ENCODE peak calls at places on chromosomes 7 and 10, in six cellular contexts. K, C, W, G, D and U are unnamed samples.

GRCh38 chr7:93890464-93891068 is at the start of gene TFPI2:
- DNase-seq in K (peak; percentile 82), C (no peak), W (peak; percentile 84), G (no peak), D (no peak), U (peak; percentile 87)

GRCh38 chr7:107501593-107501992 is 31.7 kb downstream of the GPR22 start:
- DNase-seq in K (no peak), C (peak; percentile 16), W (peak; percentile 55), G (no peak), D (no peak), U (no peak)

GRCh38 chr10:119211625-119212441 is 4.5 kb downstream of the GRK5 start:
- DNase-seq in K (no peak), C (no peak), W (no peak), G (peak; percentile 66), D (no peak), U (no peak)

GRCh38 chr7:30117886-30118285 is 16.9 kb upstream of the MTURN start:
- DNase-seq in K (no peak), C (no peak), W (peak; percentile 53), G (no peak), D (no peak), U (no peak)

GRCh38 chr10:99981581-99982199 is 28.1 kb downstream of the DNMBP start:
- DNase-seq in K (no peak), C (no peak), W (peak; percentile 25), G (no peak), D (no peak), U (no peak)

GRCh38 chr7:51278797-51279196 is 37.8 kb downstream of the COBL start:
- DNase-seq in K (no peak), C (no peak), W (no peak), G (no peak), D (no peak), U (no peak)

GRCh38 chr7:131194070-131194865 is 133.4 kb upstream of the MKLN1 start:
- DNase-seq in K (no peak), C (no peak), W (no peak), G (no peak), D (no peak), U (no peak)

GRCh38 chr7:132206594-132206993 is 369.7 kb downstream of the PLXNA4 start:
- DNase-seq in K (no peak), C (no peak), W (no peak), G (no peak), D (no peak), U (no peak)

GRCh38 chr7:49773939-49774458 is 561 bp downstream of the VWC2 start:
- DNase-seq in K (no peak), C (no peak), W (no peak), G (no peak), D (no peak), U (no peak)

GRCh38 chr7:64625114-64626082 is 40.5 kb upstream of the ZNF107 start:
- DNase-seq in K (no peak), C (peak; percentile 7), W (peak; percentile 10), G (peak; percentile 27), D (no peak), U (no peak)

GRCh38 chr7:148809856-148810255 is 74.2 kb downstream of the EZH2 start:
- DNase-seq in K (no peak), C (no peak), W (no peak), G (no peak), D (no peak), U (no peak)

GRCh38 chr7:148813890-148814289 is 70.2 kb downstream of the EZH2 start:
- DNase-seq in K (no peak), C (no peak), W (no peak), G (no peak), D (no peak), U (no peak)

GRCh38 chr7:148815612-148816011 is 68.5 kb downstream of the EZH2 start:
- DNase-seq in K (no peak), C (no peak), W (no peak), G (no peak), D (no peak), U (no peak)

GRCh38 chr7:148814938-148815559 is 69.0 kb downstream of the EZH2 start:
- DNase-seq in K (no peak), C (no peak), W (no peak), G (no peak), D (no peak), U (no peak)

GRCh38 chr7:148811892-148812291 is 72.2 kb downstream of the EZH2 start:
- DNase-seq in K (no peak), C (no peak), W (no peak), G (no peak), D (no peak), U (no peak)
- H3K36me3 ChIP-seq in K (peaks cover 35% of the 10 kb centered on the region), C (no peaks in the 10 kb centered on the region), W (peaks cover 7% of the 10 kb centered on the region), G (peaks cover 6% of the 10 kb centered on the region), D (no peaks in the 10 kb centered on the region), U (peaks cover 6% of the 10 kb centered on the region)

GRCh38 chr10:109880886-109881467 is 42.3 kb downstream of the XPNPEP1 start:
- DNase-seq in K (peak; percentile 66), C (no peak), W (no peak), G (no peak), D (no peak), U (no peak)
- H3K36me3 ChIP-seq in K (peaks cover 38% of the 10 kb centered on the region), C (peaks cover 29% of the 10 kb centered on the region), W (peaks cover 14% of the 10 kb centered on the region), G (peaks cover 8% of the 10 kb centered on the region), D (peaks cover 45% of the 10 kb centered on the region), U (peaks cover 51% of the 10 kb centered on the region)

DNA sequence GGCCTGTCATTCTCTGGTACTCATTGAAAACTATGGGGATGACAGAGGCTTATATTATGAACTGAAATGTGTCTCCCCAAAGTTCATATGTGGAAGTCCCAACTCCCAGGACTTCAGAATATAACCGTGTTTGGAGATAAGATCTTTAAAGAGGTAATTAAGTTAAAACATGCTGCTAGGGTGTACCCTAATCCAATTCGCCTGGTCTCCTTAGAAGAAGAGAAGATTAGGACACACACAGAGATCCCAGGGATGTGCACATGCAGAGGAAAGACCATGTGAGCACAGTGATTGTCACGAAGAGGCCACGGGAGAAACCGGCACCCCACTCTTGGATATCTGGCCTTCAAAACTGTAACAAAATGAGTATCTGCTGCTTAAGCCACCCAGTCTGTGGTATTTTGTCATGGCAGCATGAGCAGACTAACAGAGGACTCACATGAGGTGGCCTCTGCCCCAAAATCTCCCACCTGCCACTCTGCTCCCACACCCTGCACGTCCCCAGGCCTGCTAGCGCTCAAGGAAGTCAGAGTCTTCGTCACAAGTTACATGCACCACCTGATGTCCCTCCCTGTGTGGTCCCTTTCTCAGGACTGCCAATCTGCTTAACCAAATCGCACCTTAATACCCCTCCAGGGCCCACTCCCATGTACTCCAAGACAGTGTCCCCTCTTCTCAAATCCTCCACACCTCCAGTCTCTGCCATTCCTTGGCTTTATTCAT is 26.8 kb downstream of the PLAC9 start:
- DNase-seq in K (no peak), C (no peak), W (no peak), G (no peak), D (no peak), U (no peak)
- H3K36me3 ChIP-seq in K (peaks cover 28% of the 10 kb centered on the region), C (peaks cover 74% of the 10 kb centered on the region), W (peaks cover 48% of the 10 kb centered on the region), G (peaks cover 17% of the 10 kb centered on the region), D (peaks cover 9% of the 10 kb centered on the region), U (peaks cover 61% of the 10 kb centered on the region)

DNA sequence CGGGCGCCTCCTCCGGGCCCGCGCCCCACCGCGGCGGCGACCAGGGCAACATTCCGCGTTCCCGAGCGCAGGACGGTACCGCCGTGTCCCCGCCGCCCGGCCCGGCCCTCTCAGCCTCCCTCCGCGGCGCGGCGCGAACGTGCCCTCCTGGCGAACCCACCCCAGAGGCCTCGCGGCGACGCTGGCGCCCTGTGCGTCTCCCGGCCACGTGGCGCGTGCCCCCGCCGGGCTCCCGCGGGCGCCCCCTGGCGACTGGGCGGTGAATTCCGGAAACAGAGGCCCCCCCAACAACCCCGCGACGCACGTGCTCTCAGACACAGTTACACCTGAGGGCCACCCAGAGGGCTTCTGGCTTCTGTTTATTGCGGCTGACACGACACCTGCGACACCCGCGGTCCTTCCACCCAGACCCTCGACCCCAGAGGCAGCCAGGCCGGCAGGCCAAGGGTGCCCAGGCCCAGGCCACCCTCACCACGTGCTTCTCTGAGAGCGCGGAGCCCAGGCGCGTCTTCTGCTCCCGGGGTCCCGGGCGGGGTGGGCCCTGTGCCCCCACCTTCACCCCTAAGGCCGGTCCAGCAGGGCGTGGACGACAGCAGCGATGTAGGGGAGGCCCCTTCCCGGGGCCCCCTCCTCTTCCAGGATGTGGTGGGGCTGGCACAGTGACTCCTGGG is at the start of gene SAP25:
- DNase-seq in K (no peak), C (no peak), W (no peak), G (no peak), D (no peak), U (peak; percentile 85)
- H3K36me3 ChIP-seq in K (no peaks in the 10 kb centered on the region), C (peaks cover 46% of the 10 kb centered on the region), W (no peaks in the 10 kb centered on the region), G (peaks cover 6% of the 10 kb centered on the region), D (peaks cover 45% of the 10 kb centered on the region), U (peaks cover 67% of the 10 kb centered on the region)

GRCh38 chr10:51789118-51789517 is 89.7 kb upstream of the CSTF2T start:
- DNase-seq in K (no peak), C (no peak), W (no peak), G (no peak), D (no peak), U (no peak)
- H3K36me3 ChIP-seq in K (no peaks in the 10 kb centered on the region), C (no peaks in the 10 kb centered on the region), W (peaks cover 3% of the 10 kb centered on the region), G (no peaks in the 10 kb centered on the region), D (no peaks in the 10 kb centered on the region), U (no peaks in the 10 kb centered on the region)

GRCh38 chr7:37234928-37235327 is 213.7 kb downstream of the ELMO1 start:
- DNase-seq in K (no peak), C (peak; percentile 16), W (peak; percentile 34), G (peak; percentile 17), D (no peak), U (no peak)

GRCh38 chr7:37230221-37230620 is 218.4 kb downstream of the ELMO1 start:
- DNase-seq in K (no peak), C (no peak), W (peak; percentile 1), G (no peak), D (peak; percentile 53), U (no peak)

GRCh38 chr7:37234334-37234733 is 214.3 kb downstream of the ELMO1 start:
- DNase-seq in K (no peak), C (no peak), W (no peak), G (no peak), D (no peak), U (no peak)

GRCh38 chr7:37231613-37232012 is 217.1 kb downstream of the ELMO1 start:
- DNase-seq in K (no peak), C (no peak), W (no peak), G (no peak), D (no peak), U (no peak)

DNA sequence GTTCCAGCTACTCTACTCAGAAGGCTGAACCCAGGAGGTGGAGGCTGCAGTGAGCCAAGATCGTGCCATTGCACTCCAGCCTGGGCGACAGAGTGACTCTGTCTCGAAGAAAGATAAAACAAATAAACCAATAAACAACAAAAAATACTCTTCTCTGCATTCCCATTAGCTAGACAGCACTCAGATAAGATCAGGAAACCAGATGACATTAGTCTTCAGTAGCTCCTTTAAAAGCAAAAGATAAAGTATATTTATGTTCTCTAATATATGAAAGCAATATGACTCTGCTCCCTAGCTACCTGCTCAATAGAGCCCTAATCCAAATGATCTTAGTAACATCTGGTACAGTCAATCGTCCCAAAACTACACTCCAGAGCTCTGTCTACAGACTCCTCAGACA is 212.9 kb downstream of the ELMO1 start:
- DNase-seq in K (no peak), C (no peak), W (no peak), G (no peak), D (no peak), U (no peak)
- H3K36me3 ChIP-seq in K (no peaks in the 10 kb centered on the region), C (no peaks in the 10 kb centered on the region), W (no peaks in the 10 kb centered on the region), G (no peaks in the 10 kb centered on the region), D (no peaks in the 10 kb centered on the region), U (no peaks in the 10 kb centered on the region)